ENCODE peak calls at places on chromosomes 11 and 22, in seven cellular contexts. L is HFF-Myc, Y is A549, B is GM23338, A is heart right ventricle, O is coronary artery, Q is lower leg skin. K is an unnamed sample.

GRCh38 chr11:68016904-68017817 is 7.0 kb downstream of the ALDH3B1 start:
- DNase-seq in L (no peak), Y (no peak), B (no peak), A (no peak), O (no peak), Q (no peak), K (no peak)

GRCh38 chr22:45163074-45163416 is 680 bp upstream of the NUP50 start:
- DNase-seq in L (no peak), Y (peak; percentile 8), B (peak; percentile 51), A (no peak), O (no peak), Q (no peak), K (peak; percentile 56)

GRCh38 chr22:23401111-23401909 is 178.8 kb downstream of the IGLL1 start:
- DNase-seq in L (peak; percentile 14), Y (no peak), B (no peak), A (no peak), O (no peak), Q (no peak), K (peak; percentile 22)

GRCh38 chr11:2742611-2743426 is 43.0 kb upstream of the KCNQ1OT1 start:
- DNase-seq in L (no peak), Y (no peak), B (no peak), A (no peak), O (no peak), Q (no peak), K (no peak)

GRCh38 chr11:33452806-33453205 is 195.6 kb downstream of the HIPK3 start:
- DNase-seq in L (peak; percentile 73), Y (peak; percentile 22), B (no peak), A (no peak), O (no peak), Q (no peak), K (peak; percentile 51)

GRCh38 chr11:126307706-126308105 is 3.8 kb downstream of the DCPS start:
- DNase-seq in L (no peak), Y (no peak), B (peak; percentile 87), A (no peak), O (no peak), Q (no peak), K (peak; percentile 60)

GRCh38 chr11:88420165-88420781 is 82.7 kb upstream of the CTSC start:
- DNase-seq in L (no peak), Y (no peak), B (no peak), A (peak; percentile 28), O (no peak), Q (no peak), K (peak; percentile 93)

GRCh38 chr11:99568808-99569207 is 548.1 kb downstream of the CNTN5 start:
- DNase-seq in L (no peak), Y (no peak), B (no peak), A (no peak), O (no peak), Q (no peak), K (no peak)

GRCh38 chr22:25567305-25567704 is 2.8 kb downstream of the GRK3 start:
- DNase-seq in L (no peak), Y (no peak), B (no peak), A (no peak), O (no peak), Q (no peak), K (no peak)

GRCh38 chr11:48063424-48063978 is 83.1 kb downstream of the PTPRJ start:
- DNase-seq in L (peak; percentile 78), Y (peak; percentile 57), B (no peak), A (peak; percentile 24), O (no peak), Q (peak; percentile 78), K (peak; percentile 98)

GRCh38 chr11:32087602-32088001 is 3.3 kb upstream of the RCN1 start:
- DNase-seq in L (no peak), Y (no peak), B (no peak), A (no peak), O (no peak), Q (no peak), K (peak; percentile 78)

GRCh38 chr11:88424881-88425280 is 87.3 kb upstream of the CTSC start:
- DNase-seq in L (no peak), Y (no peak), B (no peak), A (no peak), O (no peak), Q (no peak), K (no peak)

GRCh38 chr11:110431212-110432073 is 1.7 kb downstream of the FDX1 start:
- DNase-seq in L (no peak), Y (no peak), B (no peak), A (no peak), O (no peak), Q (no peak), K (no peak)

GRCh38 chr22:19832476-19833108 is 22.1 kb downstream of the GNB1L start:
- DNase-seq in L (no peak), Y (no peak), B (no peak), A (no peak), O (no peak), Q (no peak), K (no peak)

GRCh38 chr22:23503142-23503541 is 76.9 kb downstream of the IGLL1 start:
- DNase-seq in L (no peak), Y (no peak), B (no peak), A (no peak), O (no peak), Q (peak; percentile 72), K (no peak)

GRCh38 chr22:33873186-33873585 is 47.1 kb downstream of the LARGE1 start:
- DNase-seq in L (no peak), Y (no peak), B (no peak), A (peak; percentile 72), O (no peak), Q (no peak), K (no peak)

GRCh38 chr11:126704144-126704543 is 296.4 kb downstream of the KIRREL3 start:
- DNase-seq in L (no peak), Y (no peak), B (no peak), A (no peak), O (no peak), Q (no peak), K (no peak)

GRCh38 chr11:47946682-47947575 is 33.4 kb upstream of the PTPRJ start:
- DNase-seq in L (peak; percentile 81), Y (peak; percentile 98), B (peak; percentile 40), A (peak; percentile 48), O (peak; percentile 85), Q (peak; percentile 91), K (peak; percentile 92)

GRCh38 chr11:71129624-71130023 is 122.8 kb downstream of the SHANK2 start:
- DNase-seq in L (peak; percentile 10), Y (no peak), B (no peak), A (no peak), O (no peak), Q (no peak), K (peak; percentile 10)
- H3K4me3 ChIP-seq in L (no peak overlapping the region), Y (no peak overlapping the region), B (no peak overlapping the region), A (no peak overlapping the region), O (no peak overlapping the region), Q (no peak overlapping the region), K (no peak overlapping the region)

GRCh38 chr11:65489061-65489705 is 9.7 kb upstream of the MALAT1 start:
- DNase-seq in L (no peak), Y (no peak), B (peak; percentile 91), A (peak; percentile 87), O (peak; percentile 98), Q (peak; percentile 90), K (peak; percentile 98)

GRCh38 chr11:65486570-65487466 is 12.0 kb upstream of the MALAT1 start:
- DNase-seq in L (no peak), Y (no peak), B (no peak), A (no peak), O (peak; percentile 79), Q (peak; percentile 83), K (no peak)

GRCh38 chr11:65488273-65489058 is 10.4 kb upstream of the MALAT1 start:
- DNase-seq in L (no peak), Y (no peak), B (no peak), A (no peak), O (peak; percentile 89), Q (peak; percentile 92), K (peak; percentile 85)

GRCh38 chr11:65485820-65486219 is 13.0 kb upstream of the MALAT1 start:
- DNase-seq in L (no peak), Y (no peak), B (peak; percentile 13), A (no peak), O (no peak), Q (no peak), K (no peak)

GRCh38 chr11:65487467-65488272 is 11.2 kb upstream of the MALAT1 start:
- DNase-seq in L (peak; percentile 100), Y (peak; percentile 99), B (peak; percentile 100), A (peak; percentile 99), O (peak; percentile 100), Q (peak; percentile 100), K (peak; percentile 100)
- TF ChIP-seq CTCF in L (no peak), Y (no peak), B (peak; percentile 49), A (no peak), O (no peak), Q (no peak), K (no peak)

DNA sequence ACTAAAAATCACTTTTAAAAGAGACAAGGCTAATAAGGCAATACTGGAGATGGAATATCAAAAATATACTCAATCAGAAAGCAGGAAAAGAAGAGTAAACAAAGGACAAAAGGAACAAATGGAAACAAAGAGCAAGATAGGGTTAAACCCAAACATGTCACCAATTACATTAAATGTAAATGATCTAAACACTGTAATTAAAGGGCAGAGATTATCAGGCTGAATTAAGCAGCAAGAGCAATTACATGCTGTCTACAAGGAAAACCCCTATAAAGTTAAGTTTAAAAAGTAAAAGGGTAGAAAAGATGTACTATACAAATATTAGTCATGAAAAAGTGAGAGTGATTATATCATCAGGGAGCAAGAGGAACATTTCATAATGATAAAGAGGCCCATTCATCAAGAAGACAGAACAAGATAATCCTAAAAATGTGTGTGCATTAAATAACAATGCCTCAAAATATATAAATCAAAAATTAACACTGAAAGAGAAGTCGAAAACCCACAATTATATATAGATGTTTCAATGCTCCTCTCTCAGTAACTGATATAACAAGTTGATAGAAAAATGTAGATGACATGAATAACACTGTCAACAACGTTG is 56.8 kb downstream of the ALX4 start:
- DNase-seq in L (no peak), Y (no peak), B (no peak), A (no peak), O (no peak), Q (no peak), K (no peak)
- H3K4me3 ChIP-seq in L (no peak overlapping the region), Y (no peak overlapping the region), B (no peak overlapping the region), A (no peak overlapping the region), O (no peak overlapping the region), Q (no peak overlapping the region), K (no peak overlapping the region)

GRCh38 chr22:27794244-27794643 is 7.3 kb downstream of the MN1 start:
- DNase-seq in L (no peak), Y (no peak), B (peak; percentile 51), A (no peak), O (no peak), Q (no peak), K (no peak)
- TF ChIP-seq CTCF in L (no peak), Y (no peak), B (no peak), A (no peak), O (no peak), Q (no peak), K (no peak)

GRCh38 chr22:46537946-46538815 is 761 bp upstream of the CELSR1 start:
- DNase-seq in L (no peak), Y (peak; percentile 46), B (peak; percentile 70), A (no peak), O (no peak), Q (no peak), K (peak; percentile 24)

GRCh38 chr22:46537221-46537945 is at the start of gene CELSR1:
- DNase-seq in L (no peak), Y (peak; percentile 72), B (peak; percentile 71), A (no peak), O (no peak), Q (no peak), K (no peak)

GRCh38 chr22:46534901-46535630 is 2.4 kb downstream of the CELSR1 start:
- DNase-seq in L (no peak), Y (no peak), B (no peak), A (no peak), O (no peak), Q (no peak), K (no peak)

GRCh38 chr22:46535876-46536558 is 1.4 kb downstream of the CELSR1 start:
- DNase-seq in L (no peak), Y (no peak), B (peak; percentile 47), A (no peak), O (no peak), Q (no peak), K (no peak)

GRCh38 chr22:46536559-46537220 is 730 bp downstream of the CELSR1 start:
- DNase-seq in L (no peak), Y (no peak), B (peak; percentile 47), A (no peak), O (no peak), Q (no peak), K (no peak)
- H3K4me3 ChIP-seq in L (no peak overlapping the region), Y (peak overlapping the region; percentile 78), B (peak overlapping the region; percentile 66), A (peak overlapping the region; percentile 55), O (peak overlapping the region; percentile 69), Q (peak overlapping the region; percentile 30), K (no peak overlapping the region)